ENCODE peak calls at places on chromosome 19, in six cellular contexts. N, Q, X, A, F and K are unnamed samples.

GRCh38 chr19:35518313-35518712 is 4.9 kb upstream of the DMKN start:
- DNase-seq in N (peak; percentile 84), Q (no peak), X (no peak), A (no peak), F (no peak), K (no peak)

GRCh38 chr19:1027953-1028902 is 1.8 kb downstream of the CNN2 start:
- DNase-seq in N (peak; percentile 55), Q (no peak), X (peak; percentile 73), A (peak; percentile 81), F (peak; percentile 84), K (peak; percentile 75)

GRCh38 chr19:317710-318508 is 26.7 kb downstream of the MIER2 start:
- DNase-seq in N (no peak), Q (no peak), X (no peak), A (no peak), F (no peak), K (no peak)

GRCh38 chr19:3503036-3503572 is 2.6 kb upstream of the DOHH start:
- DNase-seq in N (peak; percentile 8), Q (no peak), X (no peak), A (no peak), F (no peak), K (no peak)

GRCh38 chr19:23956051-23956450 is 41.4 kb downstream of the ZNF726 start:
- DNase-seq in N (no peak), Q (no peak), X (no peak), A (no peak), F (no peak), K (no peak)

GRCh38 chr19:2253106-2254051 is 2.8 kb downstream of the JSRP1 start:
- DNase-seq in N (no peak), Q (no peak), X (peak; percentile 14), A (no peak), F (no peak), K (no peak)

GRCh38 chr19:56748443-56748842 is 76.9 kb upstream of the ZNF835 start:
- DNase-seq in N (peak; percentile 50), Q (no peak), X (no peak), A (no peak), F (no peak), K (no peak)

GRCh38 chr19:13996928-13997636 is 9.0 kb downstream of the RFX1 start:
- DNase-seq in N (no peak), Q (no peak), X (no peak), A (no peak), F (no peak), K (no peak)

GRCh38 chr19:36460046-36460445 is 29.3 kb downstream of the ZNF566 start:
- DNase-seq in N (no peak), Q (no peak), X (no peak), A (no peak), F (no peak), K (no peak)

GRCh38 chr19:48487944-48488343 is 18.8 kb downstream of the CYTH2 start:
- DNase-seq in N (peak; percentile 97), Q (no peak), X (no peak), A (peak; percentile 95), F (peak; percentile 83), K (peak; percentile 90)

GRCh38 chr19:49567722-49568454 is 12.5 kb downstream of the NOSIP start:
- DNase-seq in N (peak; percentile 29), Q (no peak), X (no peak), A (no peak), F (peak; percentile 57), K (no peak)

GRCh38 chr19:41915248-41916032 is 12.8 kb downstream of the ERFL start:
- DNase-seq in N (no peak), Q (no peak), X (no peak), A (no peak), F (no peak), K (no peak)

GRCh38 chr19:38270587-38271167 is 6.3 kb downstream of the SPINT2 start:
- DNase-seq in N (peak; percentile 81), Q (no peak), X (no peak), A (no peak), F (no peak), K (no peak)

GRCh38 chr19:36973021-36973843 is 57.1 kb downstream of the ZNF568 start:
- DNase-seq in N (no peak), Q (peak; percentile 17), X (peak; percentile 91), A (peak; percentile 72), F (peak; percentile 80), K (peak; percentile 80)

GRCh38 chr19:15367439-15367838 is 12.1 kb downstream of the AKAP8 start:
- DNase-seq in N (no peak), Q (no peak), X (no peak), A (no peak), F (no peak), K (no peak)

GRCh38 chr19:57473646-57474045 is 3.7 kb downstream of the ZNF772 start:
- DNase-seq in N (no peak), Q (no peak), X (no peak), A (no peak), F (no peak), K (no peak)

GRCh38 chr19:55492362-55492944 is 4.2 kb downstream of the SSC5D start:
- DNase-seq in N (no peak), Q (no peak), X (no peak), A (no peak), F (no peak), K (no peak)

GRCh38 chr19:55488986-55489710 is 912 bp downstream of the SSC5D start:
- DNase-seq in N (no peak), Q (no peak), X (peak; percentile 29), A (no peak), F (no peak), K (no peak)

GRCh38 chr19:55489711-55490477 is 1.7 kb downstream of the SSC5D start:
- DNase-seq in N (no peak), Q (no peak), X (peak; percentile 27), A (no peak), F (no peak), K (no peak)

GRCh38 chr19:55491546-55492360 is 3.5 kb downstream of the SSC5D start:
- DNase-seq in N (no peak), Q (no peak), X (no peak), A (no peak), F (no peak), K (no peak)

GRCh38 chr19:55490478-55491436 is 2.5 kb downstream of the SSC5D start:
- DNase-seq in N (no peak), Q (no peak), X (peak; percentile 33), A (no peak), F (no peak), K (no peak)
- H3K4me1 ChIP-seq in N (peaks cover 26% of the 10 kb centered on the region), Q (no peaks in the 10 kb centered on the region), X (peaks cover 3% of the 10 kb centered on the region), A (peaks cover 21% of the 10 kb centered on the region), F (peaks cover 19% of the 10 kb centered on the region), K (no peaks in the 10 kb centered on the region)

GRCh38 chr19:40191836-40192646 is 815 bp downstream of the MAP3K10 start:
- DNase-seq in N (peak; percentile 2), Q (no peak), X (peak; percentile 42), A (no peak), F (peak; percentile 37), K (no peak)
- H3K27ac ChIP-seq in N (no peak overlapping the region), Q (peak overlapping the region; percentile 24), X (no peak overlapping the region), A (peak overlapping the region; percentile 94), F (peak overlapping the region; percentile 97), K (peak overlapping the region; percentile 93)

DNA sequence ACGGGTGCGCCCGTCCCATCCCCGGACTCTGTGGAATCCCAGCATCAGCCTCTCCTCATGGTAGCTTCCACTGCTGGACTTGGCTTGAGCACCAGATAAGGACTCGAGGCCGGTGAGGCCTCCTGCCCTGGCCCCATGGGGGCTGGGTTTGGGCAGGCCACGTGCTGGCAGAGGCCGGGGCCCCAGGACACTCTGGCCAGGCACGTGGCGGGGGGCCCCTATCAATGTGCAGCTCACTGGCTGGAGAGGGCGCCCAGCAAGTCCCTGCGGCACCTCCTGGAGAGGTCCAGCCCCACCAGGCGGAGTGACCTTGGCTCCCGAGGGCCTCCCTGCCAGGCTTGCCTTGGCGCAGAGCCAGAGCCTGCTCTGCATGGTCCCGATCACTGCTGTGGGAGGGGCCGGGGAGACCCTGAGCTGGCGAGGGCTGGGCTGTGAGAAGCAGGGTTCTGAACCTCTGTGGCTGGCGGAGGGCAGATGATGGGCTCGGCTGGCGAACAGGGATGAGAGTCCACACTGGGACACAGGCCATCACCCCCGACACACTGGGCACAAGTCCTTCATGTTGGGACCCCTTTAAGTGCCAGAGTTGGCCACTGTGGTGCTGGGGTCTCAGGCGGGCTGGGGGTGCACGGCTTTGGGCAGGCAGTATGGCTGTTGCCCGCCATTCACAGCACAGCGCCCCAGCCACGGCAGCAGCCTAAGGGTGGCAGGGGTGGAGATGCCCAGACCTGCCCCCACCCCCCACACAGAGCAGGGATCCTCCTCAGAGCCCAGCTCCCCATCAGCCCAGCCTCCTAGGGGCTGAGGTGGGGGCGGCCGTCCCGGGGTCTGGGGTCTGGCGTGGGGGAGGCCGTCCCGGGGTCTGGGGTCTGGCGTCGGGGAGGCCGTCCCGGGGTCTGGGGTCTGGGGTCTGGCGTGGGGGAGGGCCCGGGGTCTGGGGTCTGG is 19.1 kb downstream of the CEBPG start:
- DNase-seq in N (no peak), Q (no peak), X (no peak), A (no peak), F (peak; percentile 46), K (no peak)
- H3K4me1 ChIP-seq in N (no peaks in the 10 kb centered on the region), Q (no peaks in the 10 kb centered on the region), X (peaks cover 33% of the 10 kb centered on the region), A (peaks cover 58% of the 10 kb centered on the region), F (peaks cover 69% of the 10 kb centered on the region), K (peaks cover 25% of the 10 kb centered on the region)

GRCh38 chr19:18647807-18648206 is 11.0 kb downstream of the KLHL26 start:
- DNase-seq in N (no peak), Q (no peak), X (no peak), A (no peak), F (no peak), K (no peak)
- H3K27ac ChIP-seq in N (no peak overlapping the region), Q (no peak overlapping the region), X (no peak overlapping the region), A (peak overlapping the region; percentile 93), F (peak overlapping the region; percentile 78), K (no peak overlapping the region)

GRCh38 chr19:45406957-45407375 is 522 bp downstream of the POLR1G start:
- DNase-seq in N (no peak), Q (no peak), X (no peak), A (no peak), F (no peak), K (no peak)
- H3K4me1 ChIP-seq in N (peaks cover 24% of the 10 kb centered on the region), Q (peaks cover 4% of the 10 kb centered on the region), X (no peaks in the 10 kb centered on the region), A (peaks cover 4% of the 10 kb centered on the region), F (peaks cover 34% of the 10 kb centered on the region), K (peaks cover 9% of the 10 kb centered on the region)